ENCODE peak calls at places on chromosomes 12 and 14, in nine cellular contexts. H is NCI-H1092 treated with DMSO at 0.1 percent for 48 hours, L is Panc1, A is HEK293T, E is GM12865, B is fibroblast of the aortic adventitia, W is GM13977, S is astrocyte of the spinal cord, V is osteocyte. J is an unnamed sample.
A peak's percentile ranks its signal among the peaks of the same experiment; 100 is the strongest.

GRCh38 chr12:64968989-64969819 is 144.8 kb downstream of the TBC1D30 start:
- DNase-seq in H (no peak), E (peak; percentile 50), B (peak; percentile 36), A (no peak), W (no peak), L (no peak), S (peak; percentile 61), V (no peak), J (no peak)

GRCh38 chr12:30882706-30883105 is 43.8 kb upstream of the TSPAN11 start:
- DNase-seq in E (no peak), W (no peak), B (peak; percentile 4), H (peak; percentile 40), S (no peak), A (no peak), L (no peak), V (no peak), J (no peak)

GRCh38 chr12:88172844-88173407 is 30.8 kb downstream of the TMTC3 start:
- DNase-seq in A (no peak), S (peak; percentile 37), E (no peak), V (no peak), H (no peak), W (no peak), B (no peak), L (no peak), J (no peak)

GRCh38 chr14:95549656-95550585 is 15.1 kb downstream of the GLRX5 start:
- DNase-seq in W (no peak), L (no peak), E (no peak), B (no peak), V (no peak), H (no peak), S (no peak), A (no peak), J (no peak)

GRCh38 chr14:61891251-61891650 is 129.0 kb downstream of the SNAPC1 start:
- DNase-seq in H (no peak), L (no peak), W (no peak), B (peak; percentile 2), A (no peak), S (peak; percentile 18), E (no peak), V (no peak), J (peak; percentile 52)

GRCh38 chr12:101485015-101485414 is 9.9 kb downstream of the SPIC start:
- DNase-seq in S (no peak), L (no peak), H (no peak), V (no peak), E (no peak), A (no peak), W (no peak), B (peak; percentile 12), J (no peak)

GRCh38 chr12:96212456-96213375 is 18.5 kb downstream of the ELK3 start:
- DNase-seq in V (no peak), E (no peak), H (no peak), S (no peak), W (no peak), A (no peak), L (no peak), B (no peak), J (no peak)

GRCh38 chr14:71918955-71919354 is 13.3 kb upstream of the RGS6 start:
- DNase-seq in E (peak; percentile 13), S (no peak), B (no peak), L (no peak), V (no peak), W (no peak), H (peak; percentile 1), A (peak; percentile 28), J (peak; percentile 72)

GRCh38 chr12:117333331-117334000 is 28.0 kb downstream of the NOS1 start:
- DNase-seq in W (no peak), L (no peak), E (no peak), V (no peak), S (no peak), H (peak; percentile 5), A (no peak), B (no peak), J (no peak)

GRCh38 chr14:38808734-38809455 is 294.1 kb downstream of the SEC23A start:
- DNase-seq in V (no peak), W (no peak), E (no peak), S (no peak), H (no peak), A (no peak), L (no peak), B (no peak), J (peak; percentile 21)

GRCh38 chr14:68789002-68789797 is 3.7 kb downstream of the ZFP36L1 start:
- DNase-seq in E (peak; percentile 85), V (no peak), W (peak; percentile 70), A (peak; percentile 72), L (no peak), B (peak; percentile 75), H (peak; percentile 90), S (peak; percentile 79), J (peak; percentile 78)

GRCh38 chr14:93999573-93999972 is 2.5 kb downstream of the CCDC197 start:
- DNase-seq in L (no peak), W (no peak), A (no peak), B (no peak), H (no peak), S (no peak), E (peak; percentile 69), V (no peak), J (peak; percentile 2)

GRCh38 chr12:62703011-62703380 is 232.0 kb downstream of the PPM1H start:
- DNase-seq in L (no peak), V (no peak), H (no peak), B (no peak), E (no peak), W (no peak), A (no peak), S (peak; percentile 77), J (no peak)

GRCh38 chr12:59708059-59708458 is 112.2 kb downstream of the SLC16A7 start:
- DNase-seq in S (peak; percentile 68), A (no peak), E (no peak), W (no peak), V (no peak), H (no peak), L (no peak), B (peak; percentile 79), J (no peak)

GRCh38 chr14:84323963-84324362 is 1206.0 kb upstream of the FLRT2 start:
- DNase-seq in W (no peak), B (peak; percentile 2), H (no peak), V (no peak), L (no peak), E (no peak), A (no peak), S (no peak), J (no peak)

GRCh38 chr14:29442720-29443119 is 484.9 kb downstream of the PRKD1 start:
- DNase-seq in E (peak; percentile 45), H (no peak), B (peak; percentile 58), W (no peak), S (peak; percentile 64), L (no peak), A (no peak), V (no peak), J (peak; percentile 60)

GRCh38 chr12:65171073-65171472 is 1.7 kb downstream of the LEMD3 start:
- DNase-seq in L (no peak), A (no peak), B (peak; percentile 25), W (no peak), E (no peak), S (no peak), V (no peak), H (no peak), J (peak; percentile 49)

GRCh38 chr12:64551676-64552075 is 58.6 kb upstream of the RASSF3 start:
- DNase-seq in L (no peak), E (no peak), H (no peak), V (no peak), S (no peak), B (peak; percentile 42), W (no peak), A (no peak), J (no peak)

GRCh38 chr12:112828534-112828933 is 37.0 kb downstream of the RPH3A start:
- DNase-seq in H (no peak), W (no peak), V (no peak), S (no peak), B (no peak), L (no peak), A (no peak), E (no peak), J (peak; percentile 68)

GRCh38 chr12:779745-780734 is 27.7 kb downstream of the WNK1 start:
- DNase-seq in E (peak; percentile 23), V (no peak), H (peak; percentile 4), B (peak; percentile 67), L (no peak), A (no peak), S (peak; percentile 53), W (no peak), J (no peak)

GRCh38 chr14:101135796-101136742 is 232.5 kb upstream of the RTL1 start:
- DNase-seq in B (no peak), S (no peak), H (no peak), A (peak; percentile 2), E (no peak), V (peak; percentile 76), W (peak; percentile 2), L (no peak), J (no peak)

J was measured in OCI-M1.